ENCODE peak calls at places on chromosomes 1 and 21, in ten cellular contexts. C is IMR-90, L is keratinocyte, V is mesendoderm, H is GM23248, O is fibroblast of lung, T is Karpas-422, P is PC-9, U is astrocyte, M is K562. Y is an unnamed sample.

GRCh38 chr1:209076688-209077087 is 506.8 kb upstream of the CAMK1G start:
- DNase-seq in C (no peak), L (no peak), V (peak; percentile 70), H (peak; percentile 38), O (peak; percentile 12), T (peak; percentile 82), P (no peak), U (peak; percentile 8), M (no peak), Y (no peak)

GRCh38 chr21:23963454-23963853 is 1643.8 kb downstream of the MRPL39 start:
- DNase-seq in C (peak; percentile 17), L (no peak), V (no peak), H (no peak), O (peak; percentile 20), T (no peak), P (no peak), U (no peak), M (no peak), Y (no peak)

GRCh38 chr21:42535602-42536171 is 22.0 kb downstream of the SLC37A1 start:
- DNase-seq in C (no peak), L (no peak), V (no peak), H (no peak), O (no peak), T (peak; percentile 78), P (no peak), U (no peak), M (no peak), Y (no peak)

GRCh38 chr1:182707116-182707515 is 22.7 kb upstream of the RGS8 start:
- DNase-seq in C (no peak), L (no peak), V (no peak), H (no peak), O (no peak), T (no peak), P (no peak), U (no peak), M (no peak), Y (no peak)

GRCh38 chr1:156089704-156090103 is 7.4 kb upstream of the MEX3A start:
- DNase-seq in C (no peak), L (no peak), V (no peak), H (no peak), O (no peak), T (peak; percentile 53), P (no peak), U (no peak), M (no peak), Y (no peak)

GRCh38 chr1:155120253-155120652 is 7.4 kb upstream of the EFNA1 start:
- DNase-seq in C (no peak), L (no peak), V (no peak), H (no peak), O (no peak), T (no peak), P (no peak), U (no peak), M (peak; percentile 56), Y (no peak)

GRCh38 chr1:31366796-31367195 is 6.1 kb downstream of the FABP3 start:
- DNase-seq in C (no peak), L (no peak), V (no peak), H (no peak), O (no peak), T (no peak), P (no peak), U (no peak), M (no peak), Y (no peak)

GRCh38 chr1:214386747-214387146 is 105.8 kb downstream of the SMYD2 start:
- DNase-seq in C (peak; percentile 42), L (no peak), V (no peak), H (peak; percentile 87), O (peak; percentile 92), T (no peak), P (no peak), U (peak; percentile 87), M (no peak), Y (no peak)

GRCh38 chr1:71586030-71586429 is 505.2 kb upstream of the ZRANB2 start:
- DNase-seq in C (no peak), L (no peak), V (no peak), H (no peak), O (no peak), T (no peak), P (no peak), U (no peak), M (no peak), Y (no peak)

GRCh38 chr1:21926814-21927530 is 10.1 kb downstream of the HSPG2 start:
- DNase-seq in C (peak; percentile 82), L (no peak), V (no peak), H (peak; percentile 89), O (peak; percentile 92), T (no peak), P (no peak), U (peak; percentile 89), M (no peak), Y (no peak)

GRCh38 chr21:29849735-29850176 is 90.0 kb downstream of the GRIK1 start:
- DNase-seq in C (peak; percentile 57), L (peak; percentile 4), V (peak; percentile 84), H (peak; percentile 76), O (peak; percentile 43), T (peak; percentile 84), P (no peak), U (peak; percentile 20), M (peak; percentile 74), Y (peak; percentile 57)

GRCh38 chr1:205074513-205074912 is 9.7 kb downstream of the TMEM81 start:
- DNase-seq in C (peak; percentile 7), L (no peak), V (peak; percentile 7), H (no peak), O (no peak), T (no peak), P (no peak), U (no peak), M (peak; percentile 13), Y (no peak)
- H3K4me2 ChIP-seq in C (no peak overlapping the region), L (no peak overlapping the region), V (no peak overlapping the region), H (no peak overlapping the region), O (no peak overlapping the region), T (no peak overlapping the region), P (no peak overlapping the region), U (no peak overlapping the region), M (no peak overlapping the region), Y (no peak overlapping the region)

GRCh38 chr21:33559813-33560212 is 17.0 kb downstream of the SON start:
- DNase-seq in C (no peak), L (no peak), V (no peak), H (no peak), O (no peak), T (no peak), P (no peak), U (no peak), M (no peak), Y (no peak)

GRCh38 chr21:33560965-33561364 is 18.1 kb downstream of the SON start:
- DNase-seq in C (no peak), L (no peak), V (no peak), H (peak; percentile 12), O (no peak), T (no peak), P (no peak), U (no peak), M (no peak), Y (no peak)

GRCh38 chr21:33558777-33559421 is 16.1 kb downstream of the SON start:
- DNase-seq in C (peak; percentile 70), L (no peak), V (no peak), H (no peak), O (no peak), T (no peak), P (no peak), U (no peak), M (no peak), Y (no peak)

GRCh38 chr21:33562389-33562788 is 19.6 kb downstream of the SON start:
- DNase-seq in C (no peak), L (no peak), V (no peak), H (no peak), O (no peak), T (no peak), P (no peak), U (no peak), M (no peak), Y (no peak)

GRCh38 chr21:33561373-33561772 is 18.5 kb downstream of the SON start:
- DNase-seq in C (no peak), L (no peak), V (no peak), H (peak; percentile 35), O (peak; percentile 63), T (no peak), P (no peak), U (peak; percentile 57), M (no peak), Y (no peak)
- H3K36me3 ChIP-seq in C (peaks cover 39% of the 10 kb centered on the region), L (peaks cover 31% of the 10 kb centered on the region), V (peaks cover 14% of the 10 kb centered on the region), H (peaks cover 85% of the 10 kb centered on the region), O (peaks cover 11% of the 10 kb centered on the region), T (peaks cover 76% of the 10 kb centered on the region), P (peaks cover 33% of the 10 kb centered on the region), U (peaks cover 56% of the 10 kb centered on the region), M (peaks cover 97% of the 10 kb centered on the region), Y (peaks cover 99% of the 10 kb centered on the region)

GRCh38 chr1:164786980-164787833 is 228.2 kb downstream of the PBX1 start:
- DNase-seq in C (peak; percentile 75), L (peak; percentile 32), V (peak; percentile 95), H (peak; percentile 87), O (peak; percentile 62), T (peak; percentile 86), P (peak; percentile 66), U (peak; percentile 41), M (peak; percentile 89), Y (peak; percentile 82)

GRCh38 chr1:164784960-164785359 is 226.0 kb downstream of the PBX1 start:
- DNase-seq in C (no peak), L (no peak), V (peak; percentile 43), H (no peak), O (no peak), T (no peak), P (no peak), U (no peak), M (no peak), Y (no peak)

GRCh38 chr1:164790081-164790480 is 231.1 kb downstream of the PBX1 start:
- DNase-seq in C (no peak), L (no peak), V (no peak), H (no peak), O (no peak), T (no peak), P (no peak), U (no peak), M (no peak), Y (no peak)

GRCh38 chr1:164785841-164786534 is 227.0 kb downstream of the PBX1 start:
- DNase-seq in C (peak; percentile 19), L (no peak), V (no peak), H (peak; percentile 41), O (peak; percentile 27), T (no peak), P (no peak), U (peak; percentile 14), M (no peak), Y (no peak)

DNA sequence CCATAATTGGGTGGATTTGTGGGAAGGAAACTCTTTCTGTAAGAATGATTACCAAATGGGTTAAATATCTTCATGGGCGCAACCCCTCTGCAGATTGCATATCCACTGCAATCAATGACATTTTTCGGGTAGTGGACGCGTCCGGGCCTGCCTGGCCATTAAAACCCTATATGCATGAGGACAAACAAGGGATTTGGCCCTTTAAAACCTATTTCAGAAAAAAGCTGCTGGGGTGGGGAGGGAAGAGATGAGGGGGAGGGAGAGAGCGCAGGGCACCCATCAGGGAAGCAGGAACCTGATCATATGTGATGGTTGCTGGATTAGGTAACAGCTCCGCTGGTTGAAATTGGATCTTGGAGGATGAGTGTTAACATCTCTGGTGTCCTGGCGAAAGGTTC is 228.8 kb downstream of the PBX1 start:
- DNase-seq in C (no peak), L (no peak), V (peak; percentile 67), H (no peak), O (no peak), T (no peak), P (no peak), U (no peak), M (no peak), Y (no peak)
- H3K4me2 ChIP-seq in C (no peak overlapping the region), L (peak overlapping the region; percentile 62), V (no peak overlapping the region), H (peak overlapping the region; percentile 70), O (no peak overlapping the region), T (no peak overlapping the region), P (peak overlapping the region; percentile 44), U (no peak overlapping the region), M (no peak overlapping the region), Y (no peak overlapping the region)

GRCh38 chr1:51749151-51749550 is 129.4 kb downstream of the NRDC start:
- DNase-seq in C (no peak), L (no peak), V (no peak), H (no peak), O (no peak), T (no peak), P (no peak), U (no peak), M (no peak), Y (no peak)
- H3K36me3 ChIP-seq in C (peaks cover 12% of the 10 kb centered on the region), L (no peaks in the 10 kb centered on the region), V (no peaks in the 10 kb centered on the region), H (no peaks in the 10 kb centered on the region), O (no peaks in the 10 kb centered on the region), T (peaks cover 35% of the 10 kb centered on the region), P (peaks cover 58% of the 10 kb centered on the region), U (peaks cover 14% of the 10 kb centered on the region), M (peaks cover 62% of the 10 kb centered on the region), Y (peaks cover 9% of the 10 kb centered on the region)

Y was measured in neuronal stem cell.